ENCODE peak calls at places on chromosomes 13 and 19, in nine cellular contexts. One of them, this sample, is unnamed.

GRCh38 chr13:21606781-21607180 is 2.8 kb upstream of the MICU2 start:
- DNase-seq in hepatocyte: no peak
- DNase-seq in tibial artery: no peak
- DNase-seq in spleen: no peak
- DNase-seq in astrocyte of the spinal cord: no peak
- DNase-seq in fibroblast of mammary gland: no peak
- DNase-seq in PC-3: no peak
- DNase-seq in fibroblast of pulmonary artery: no peak
- DNase-seq in WERI-Rb-1: no peak
- DNase-seq in this sample: no peak

GRCh38 chr19:45323671-45324081 is 1.0 kb upstream of the CKM start:
- DNase-seq in hepatocyte: peak; percentile 51
- DNase-seq in tibial artery: no peak
- DNase-seq in spleen: no peak
- DNase-seq in astrocyte of the spinal cord: no peak
- DNase-seq in fibroblast of mammary gland: no peak
- DNase-seq in PC-3: no peak
- DNase-seq in fibroblast of pulmonary artery: no peak
- DNase-seq in WERI-Rb-1: no peak
- DNase-seq in this sample: no peak

GRCh38 chr19:5826531-5827341 is 12.8 kb downstream of the FUT6 start:
- DNase-seq in hepatocyte: peak; percentile 78
- DNase-seq in tibial artery: no peak
- DNase-seq in spleen: peak; percentile 77
- DNase-seq in astrocyte of the spinal cord: no peak
- DNase-seq in fibroblast of mammary gland: peak; percentile 26
- DNase-seq in PC-3: peak; percentile 81
- DNase-seq in fibroblast of pulmonary artery: peak; percentile 25
- DNase-seq in WERI-Rb-1: peak; percentile 83
- DNase-seq in this sample: peak; percentile 12

GRCh38 chr13:66506979-66507378 is 723.2 kb downstream of the PCDH9 start:
- DNase-seq in hepatocyte: no peak
- DNase-seq in tibial artery: no peak
- DNase-seq in spleen: no peak
- DNase-seq in astrocyte of the spinal cord: peak; percentile 29
- DNase-seq in fibroblast of mammary gland: no peak
- DNase-seq in PC-3: no peak
- DNase-seq in fibroblast of pulmonary artery: no peak
- DNase-seq in WERI-Rb-1: no peak
- DNase-seq in this sample: peak; percentile 32

GRCh38 chr19:35271546-35271945 is 2.8 kb downstream of the USF2 start:
- DNase-seq in hepatocyte: no peak
- DNase-seq in tibial artery: no peak
- DNase-seq in spleen: no peak
- DNase-seq in astrocyte of the spinal cord: no peak
- DNase-seq in fibroblast of mammary gland: no peak
- DNase-seq in PC-3: no peak
- DNase-seq in fibroblast of pulmonary artery: no peak
- DNase-seq in WERI-Rb-1: no peak
- DNase-seq in this sample: no peak

GRCh38 chr13:98798849-98799645 is 46.6 kb upstream of the SLC15A1 start:
- DNase-seq in hepatocyte: no peak
- DNase-seq in tibial artery: no peak
- DNase-seq in spleen: no peak
- DNase-seq in astrocyte of the spinal cord: peak; percentile 38
- DNase-seq in fibroblast of mammary gland: peak; percentile 96
- DNase-seq in PC-3: no peak
- DNase-seq in fibroblast of pulmonary artery: peak; percentile 81
- DNase-seq in WERI-Rb-1: no peak
- DNase-seq in this sample: peak; percentile 78

GRCh38 chr19:40806385-40807146 is 7.6 kb downstream of the EGLN2 start:
- DNase-seq in hepatocyte: peak; percentile 95
- DNase-seq in tibial artery: peak; percentile 89
- DNase-seq in spleen: peak; percentile 93
- DNase-seq in astrocyte of the spinal cord: peak; percentile 96
- DNase-seq in fibroblast of mammary gland: peak; percentile 95
- DNase-seq in PC-3: no peak
- DNase-seq in fibroblast of pulmonary artery: peak; percentile 99
- DNase-seq in WERI-Rb-1: peak; percentile 81
- DNase-seq in this sample: peak; percentile 96

GRCh38 chr13:51380269-51380668 is 40.8 kb downstream of the SERPINE3 start:
- DNase-seq in hepatocyte: no peak
- DNase-seq in tibial artery: no peak
- DNase-seq in spleen: no peak
- DNase-seq in astrocyte of the spinal cord: peak; percentile 47
- DNase-seq in fibroblast of mammary gland: peak; percentile 46
- DNase-seq in PC-3: peak; percentile 34
- DNase-seq in fibroblast of pulmonary artery: peak; percentile 66
- DNase-seq in WERI-Rb-1: no peak
- DNase-seq in this sample: no peak

GRCh38 chr13:79654520-79654919 is 173.6 kb downstream of the NDFIP2 start:
- DNase-seq in hepatocyte: no peak
- DNase-seq in tibial artery: no peak
- DNase-seq in spleen: no peak
- DNase-seq in astrocyte of the spinal cord: no peak
- DNase-seq in fibroblast of mammary gland: no peak
- DNase-seq in PC-3: no peak
- DNase-seq in fibroblast of pulmonary artery: no peak
- DNase-seq in WERI-Rb-1: no peak
- DNase-seq in this sample: no peak

GRCh38 chr13:49594576-49594975 is 9.2 kb upstream of the RCBTB1 start:
- DNase-seq in hepatocyte: no peak
- DNase-seq in tibial artery: no peak
- DNase-seq in spleen: no peak
- DNase-seq in astrocyte of the spinal cord: no peak
- DNase-seq in fibroblast of mammary gland: peak; percentile 49
- DNase-seq in PC-3: no peak
- DNase-seq in fibroblast of pulmonary artery: no peak
- DNase-seq in WERI-Rb-1: no peak
- DNase-seq in this sample: no peak

GRCh38 chr13:91085127-91085526 is 262.4 kb upstream of the MIR17HG start:
- DNase-seq in hepatocyte: no peak
- DNase-seq in tibial artery: no peak
- DNase-seq in spleen: no peak
- DNase-seq in astrocyte of the spinal cord: no peak
- DNase-seq in fibroblast of mammary gland: no peak
- DNase-seq in PC-3: no peak
- DNase-seq in fibroblast of pulmonary artery: no peak
- DNase-seq in WERI-Rb-1: no peak
- DNase-seq in this sample: no peak

GRCh38 chr13:97855570-97855970 is 97.9 kb upstream of the IPO5 start:
- DNase-seq in hepatocyte: peak; percentile 92
- DNase-seq in tibial artery: no peak
- DNase-seq in spleen: no peak
- DNase-seq in astrocyte of the spinal cord: peak; percentile 80
- DNase-seq in fibroblast of mammary gland: peak; percentile 91
- DNase-seq in PC-3: peak; percentile 77
- DNase-seq in fibroblast of pulmonary artery: peak; percentile 86
- DNase-seq in WERI-Rb-1: peak; percentile 69
- DNase-seq in this sample: peak; percentile 74

GRCh38 chr19:30214651-30215051 is 157.5 kb upstream of the ZNF536 start:
- DNase-seq in hepatocyte: no peak
- DNase-seq in tibial artery: no peak
- DNase-seq in spleen: no peak
- DNase-seq in astrocyte of the spinal cord: no peak
- DNase-seq in fibroblast of mammary gland: no peak
- DNase-seq in PC-3: peak; percentile 52
- DNase-seq in fibroblast of pulmonary artery: no peak
- DNase-seq in WERI-Rb-1: no peak
- DNase-seq in this sample: peak; percentile 51

GRCh38 chr13:72151241-72151640 is 284.2 kb upstream of the DACH1 start:
- DNase-seq in hepatocyte: no peak
- DNase-seq in tibial artery: no peak
- DNase-seq in spleen: no peak
- DNase-seq in astrocyte of the spinal cord: peak; percentile 58
- DNase-seq in fibroblast of mammary gland: no peak
- DNase-seq in PC-3: peak; percentile 24
- DNase-seq in fibroblast of pulmonary artery: peak; percentile 66
- DNase-seq in WERI-Rb-1: no peak
- DNase-seq in this sample: peak; percentile 43

GRCh38 chr19:5913739-5914357 is at the start of gene CAPS:
- DNase-seq in hepatocyte: no peak
- DNase-seq in tibial artery: peak; percentile 78
- DNase-seq in spleen: no peak
- DNase-seq in astrocyte of the spinal cord: peak; percentile 67
- DNase-seq in fibroblast of mammary gland: peak; percentile 55
- DNase-seq in PC-3: peak; percentile 97
- DNase-seq in fibroblast of pulmonary artery: peak; percentile 46
- DNase-seq in WERI-Rb-1: no peak
- DNase-seq in this sample: peak; percentile 63

DNA sequence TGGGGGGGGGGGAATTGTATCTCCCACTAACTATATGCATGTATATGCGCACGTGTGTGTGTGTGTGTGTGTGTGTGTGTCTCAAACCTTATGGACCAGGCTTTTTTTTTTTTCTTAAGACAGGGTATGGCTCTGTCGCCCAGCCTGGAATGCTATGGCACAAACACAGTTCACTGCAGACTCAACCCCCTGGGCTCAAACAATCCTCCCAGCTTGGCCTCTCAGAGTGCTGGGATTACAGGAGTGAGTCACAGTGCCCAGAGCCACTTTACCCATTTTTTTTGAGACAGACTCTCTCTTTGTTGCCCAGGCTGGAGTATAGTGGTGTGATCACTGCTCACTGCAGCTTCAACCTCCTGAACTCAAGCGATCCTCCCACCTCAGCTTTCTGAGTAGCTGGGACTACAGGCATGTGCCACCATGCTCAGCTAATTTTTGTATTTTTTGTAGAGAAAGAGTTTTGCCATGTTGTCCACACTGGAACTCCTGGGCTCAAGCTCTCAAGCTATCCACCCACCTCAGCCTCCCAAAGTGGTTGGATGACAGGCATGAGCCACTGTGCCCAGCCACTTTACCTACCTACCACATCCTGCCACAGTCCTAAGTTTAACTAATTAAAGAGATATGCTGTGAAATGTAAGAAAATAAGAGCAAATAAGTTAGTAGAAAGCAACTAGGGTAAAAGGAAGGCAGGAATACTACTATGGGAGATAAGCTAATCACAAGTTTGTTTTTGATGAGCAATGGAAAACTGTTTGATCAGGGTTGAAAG is 2.4 kb downstream of the ZMYM5 start:
- DNase-seq in hepatocyte: peak; percentile 38
- DNase-seq in tibial artery: no peak
- DNase-seq in spleen: peak; percentile 34
- DNase-seq in astrocyte of the spinal cord: peak; percentile 64
- DNase-seq in fibroblast of mammary gland: peak; percentile 66
- DNase-seq in PC-3: peak; percentile 93
- DNase-seq in fibroblast of pulmonary artery: peak; percentile 74
- DNase-seq in WERI-Rb-1: no peak
- DNase-seq in this sample: peak; percentile 73
- H3K4me3 ChIP-seq in hepatocyte: peak overlapping the region; percentile 95
- H3K4me3 ChIP-seq in tibial artery: peak overlapping the region; percentile 96
- H3K4me3 ChIP-seq in spleen: no peak overlapping the region
- H3K4me3 ChIP-seq in astrocyte of the spinal cord: peak overlapping the region; percentile 77
- H3K4me3 ChIP-seq in fibroblast of mammary gland: peak overlapping the region; percentile 7
- H3K4me3 ChIP-seq in PC-3: peak overlapping the region; percentile 91
- H3K4me3 ChIP-seq in fibroblast of pulmonary artery: peak overlapping the region; percentile 71
- H3K4me3 ChIP-seq in WERI-Rb-1: peak overlapping the region; percentile 100
- H3K4me3 ChIP-seq in this sample: peak overlapping the region; percentile 90

GRCh38 chr13:52851153-52851962 is 2.9 kb upstream of the PCDH8 start:
- DNase-seq in hepatocyte: peak; percentile 71
- DNase-seq in tibial artery: no peak
- DNase-seq in spleen: no peak
- DNase-seq in astrocyte of the spinal cord: peak; percentile 6
- DNase-seq in fibroblast of mammary gland: no peak
- DNase-seq in PC-3: no peak
- DNase-seq in fibroblast of pulmonary artery: peak; percentile 19
- DNase-seq in WERI-Rb-1: peak; percentile 10
- DNase-seq in this sample: peak; percentile 51
- TF ChIP-seq CTCF in hepatocyte: no peak
- TF ChIP-seq CTCF in tibial artery: no peak
- TF ChIP-seq CTCF in spleen: no peak
- TF ChIP-seq CTCF in astrocyte of the spinal cord: no peak
- TF ChIP-seq CTCF in fibroblast of mammary gland: no peak
- TF ChIP-seq CTCF in PC-3: no peak
- TF ChIP-seq CTCF in fibroblast of pulmonary artery: no peak
- TF ChIP-seq CTCF in WERI-Rb-1: no peak
- TF ChIP-seq CTCF in this sample: no peak

DNA sequence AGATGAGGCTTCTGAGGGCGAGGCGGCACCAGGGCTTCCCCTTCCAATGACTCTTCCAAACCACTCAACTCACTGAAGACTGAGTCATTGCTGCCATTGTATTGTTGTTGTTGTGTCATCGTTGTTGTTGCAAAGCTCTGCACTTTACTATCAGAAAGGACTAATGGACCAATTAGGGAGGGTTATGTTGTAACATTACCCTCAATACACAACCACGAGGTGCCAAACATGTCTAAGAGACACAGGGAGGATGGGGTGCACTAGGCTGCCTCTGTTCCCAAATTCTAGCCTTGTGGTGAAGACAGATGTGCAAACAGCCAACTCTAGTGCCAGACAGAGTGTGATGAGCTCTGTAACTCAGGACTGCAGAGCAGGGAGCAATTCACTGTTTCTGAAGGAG is 1075.2 kb downstream of the UQCRFS1 start:
- DNase-seq in hepatocyte: no peak
- DNase-seq in tibial artery: no peak
- DNase-seq in spleen: no peak
- DNase-seq in astrocyte of the spinal cord: no peak
- DNase-seq in fibroblast of mammary gland: no peak
- DNase-seq in PC-3: no peak
- DNase-seq in fibroblast of pulmonary artery: no peak
- DNase-seq in WERI-Rb-1: no peak
- DNase-seq in this sample: no peak
- H3K4me3 ChIP-seq in hepatocyte: no peak overlapping the region
- H3K4me3 ChIP-seq in tibial artery: no peak overlapping the region
- H3K4me3 ChIP-seq in spleen: no peak overlapping the region
- H3K4me3 ChIP-seq in astrocyte of the spinal cord: no peak overlapping the region
- H3K4me3 ChIP-seq in fibroblast of mammary gland: no peak overlapping the region
- H3K4me3 ChIP-seq in PC-3: no peak overlapping the region
- H3K4me3 ChIP-seq in fibroblast of pulmonary artery: no peak overlapping the region
- H3K4me3 ChIP-seq in WERI-Rb-1: no peak overlapping the region
- H3K4me3 ChIP-seq in this sample: no peak overlapping the region

DNA sequence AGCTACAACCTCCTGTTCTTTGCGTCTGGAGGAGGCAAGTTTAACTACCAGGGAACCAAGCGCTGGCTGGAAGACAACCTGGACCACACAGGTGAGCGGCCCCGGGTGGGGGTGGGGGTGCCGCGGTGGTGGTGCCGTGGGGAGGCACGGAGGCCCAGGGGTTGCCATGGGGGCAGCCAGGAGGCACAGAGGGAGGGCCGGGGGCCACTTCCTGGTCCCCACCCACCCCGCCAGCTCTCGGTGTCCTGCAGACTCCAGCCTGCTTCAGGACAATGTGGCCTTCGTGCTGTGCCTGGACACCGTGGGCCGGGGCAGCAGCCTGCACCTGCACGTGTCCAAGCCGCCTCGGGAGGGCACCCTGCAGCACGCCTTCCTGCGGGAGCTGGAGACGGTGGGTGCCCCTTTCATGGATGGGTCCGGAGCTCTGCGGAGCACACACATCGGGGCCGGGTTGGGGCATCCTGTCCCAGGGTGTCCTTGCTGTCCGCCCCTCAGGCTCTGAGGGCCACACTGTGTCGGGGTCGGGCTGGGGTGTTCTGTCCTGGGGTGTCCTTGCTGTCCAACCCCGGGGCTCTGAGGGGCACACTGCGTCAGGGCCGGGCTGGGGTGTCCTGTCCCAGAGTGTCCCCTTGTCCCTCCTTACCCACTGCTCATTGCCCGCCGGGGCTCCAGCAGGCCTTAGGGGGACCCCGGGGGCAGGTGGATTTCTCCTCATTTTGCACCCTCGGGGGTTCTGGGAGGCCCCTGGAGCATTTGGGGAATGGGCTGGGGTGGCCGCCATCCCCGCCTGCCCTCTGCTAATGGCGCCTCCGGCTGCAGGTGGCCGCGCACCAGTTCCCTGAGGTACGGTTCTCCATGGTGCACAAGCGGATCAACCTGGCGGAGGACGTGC is 18.3 kb downstream of the NCLN start:
- DNase-seq in hepatocyte: no peak
- DNase-seq in tibial artery: no peak
- DNase-seq in spleen: no peak
- DNase-seq in astrocyte of the spinal cord: no peak
- DNase-seq in fibroblast of mammary gland: no peak
- DNase-seq in PC-3: no peak
- DNase-seq in fibroblast of pulmonary artery: no peak
- DNase-seq in WERI-Rb-1: no peak
- DNase-seq in this sample: no peak
- TF ChIP-seq CTCF in hepatocyte: no peak
- TF ChIP-seq CTCF in tibial artery: no peak
- TF ChIP-seq CTCF in spleen: no peak
- TF ChIP-seq CTCF in astrocyte of the spinal cord: no peak
- TF ChIP-seq CTCF in fibroblast of mammary gland: no peak
- TF ChIP-seq CTCF in PC-3: no peak
- TF ChIP-seq CTCF in fibroblast of pulmonary artery: no peak
- TF ChIP-seq CTCF in WERI-Rb-1: no peak
- TF ChIP-seq CTCF in this sample: no peak